ENCODE peak calls at places on chromosome 21, in nine cellular contexts. I is brain microvascular endothelial cell, T is IMR-90, Y is sigmoid colon, N is tibial artery, F is pancreas, P is GM23338, L is thoracic aorta, B is body of pancreas. G is an unnamed sample.

GRCh38 chr21:35932232-35932911 is 128.0 kb downstream of the SETD4 start:
- DNase-seq in T (peak), L (no peak), Y (peak), I (peak), P (no peak), N (peak), F (no peak), B (peak), G (peak)

GRCh38 chr21:45949928-45950739 is 31.4 kb upstream of the COL6A1 start:
- DNase-seq in F (no peak), P (no peak), B (no peak), Y (no peak), T (no peak), L (no peak), I (no peak), N (no peak), G (no peak)

GRCh38 chr21:46634966-46635323 is 529 bp upstream of the PRMT2 start:
- DNase-seq in T (peak), N (peak), B (no peak), F (no peak), L (peak), Y (peak), I (peak), P (peak), G (peak)

GRCh38 chr21:45532826-45533730 is 9.2 kb downstream of the SLC19A1 start:
- DNase-seq in L (no peak), N (no peak), Y (peak), P (no peak), I (no peak), B (no peak), T (no peak), F (no peak), G (no peak)

GRCh38 chr21:16932314-16932713 is 580.5 kb upstream of the CXADR start:
- DNase-seq in N (no peak), F (no peak), L (no peak), P (peak), T (no peak), B (no peak), Y (no peak), I (no peak), G (no peak)

GRCh38 chr21:45546636-45547203 is 4.5 kb upstream of the SLC19A1 start:
- DNase-seq in Y (no peak), T (no peak), F (no peak), P (no peak), B (no peak), N (peak), I (no peak), L (no peak), G (no peak)

GRCh38 chr21:27823652-27824201 is 856.8 kb upstream of the ADAMTS5 start:
- DNase-seq in N (no peak), B (no peak), T (no peak), F (no peak), L (no peak), I (no peak), P (no peak), Y (no peak), G (no peak)

GRCh38 chr21:14767192-14767852 is 221.2 kb upstream of the SAMSN1 start:
- DNase-seq in Y (no peak), B (no peak), T (no peak), P (no peak), N (no peak), L (no peak), I (no peak), F (no peak), G (no peak)

GRCh38 chr21:15058718-15059316 is 6.0 kb downstream of the NRIP1 start:
- DNase-seq in P (peak), L (no peak), Y (no peak), T (peak), I (peak), B (no peak), F (no peak), N (no peak), G (no peak)

GRCh38 chr21:14414932-14415508 is 32.1 kb upstream of the HSPA13 start:
- DNase-seq in F (no peak), I (no peak), T (no peak), N (no peak), L (no peak), B (no peak), Y (no peak), P (no peak), G (no peak)

GRCh38 chr21:45156459-45156858 is 82.1 kb downstream of the ADARB1 start:
- DNase-seq in L (no peak), N (no peak), I (no peak), P (no peak), F (no peak), B (no peak), T (no peak), Y (peak), G (no peak)

GRCh38 chr21:19122371-19122770 is 718.8 kb upstream of the TMPRSS15 start:
- DNase-seq in B (no peak), L (no peak), N (no peak), F (no peak), I (no peak), T (no peak), P (no peak), Y (no peak), G (no peak)

GRCh38 chr21:17688912-17689874 is 76.5 kb upstream of the BTG3 start:
- DNase-seq in L (no peak), I (peak), F (peak), Y (no peak), N (no peak), P (peak), B (peak), T (peak), G (no peak)

GRCh38 chr21:19400223-19400770 is 996.7 kb upstream of the TMPRSS15 start:
- DNase-seq in I (no peak), B (no peak), N (no peak), Y (no peak), T (no peak), F (no peak), L (no peak), P (no peak), G (no peak)

DNA sequence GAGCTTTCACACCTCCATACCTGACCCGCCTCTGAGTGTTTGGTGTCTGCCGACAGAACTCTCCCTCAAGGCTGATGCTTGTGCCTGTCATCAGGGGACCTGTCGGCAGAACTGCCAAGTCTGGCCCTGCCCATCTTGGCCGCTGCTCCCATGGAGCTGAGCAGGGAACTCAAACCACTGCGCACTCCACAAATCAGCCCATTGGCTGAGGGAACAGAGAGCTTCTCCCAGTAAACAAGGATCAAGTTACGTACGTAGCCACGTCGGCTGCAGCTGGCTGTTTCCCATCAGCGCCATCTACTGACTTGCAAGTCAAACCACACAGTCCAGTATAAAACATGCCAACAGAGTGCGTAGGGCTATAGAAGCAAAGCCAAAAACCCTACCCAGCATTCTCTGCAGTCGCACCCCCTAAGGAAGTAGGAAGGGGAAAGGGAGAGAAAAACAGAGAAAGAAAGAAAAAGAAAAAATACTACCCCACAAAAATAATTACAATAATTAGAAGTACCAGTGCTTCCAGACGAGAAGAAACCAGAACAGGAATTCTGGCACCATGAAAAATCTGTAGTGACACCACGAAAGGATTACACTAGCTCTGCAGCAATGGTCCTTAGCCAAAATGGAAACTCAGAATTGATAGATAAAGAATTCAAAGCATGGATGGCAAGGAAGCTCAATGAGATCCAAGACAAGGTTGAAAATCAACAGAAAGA is 13.1 kb downstream of the KRTAP13-1 start:
- DNase-seq in F (peak), B (peak), P (peak), Y (no peak), L (no peak), I (peak), N (no peak), T (no peak), G (no peak)
- TF ChIP-seq CTCF in F (no peak), B (peak), P (peak), Y (no peak), L (no peak), I (peak), N (peak), T (no peak), G (no peak)

GRCh38 chr21:43893536-43894205 is 28.6 kb downstream of the AGPAT3 start:
- DNase-seq in F (no peak), L (no peak), Y (peak), B (no peak), N (no peak), T (no peak), I (no peak), P (no peak), G (no peak)
- H3K4me3 ChIP-seq in F (peak), L (no peak), Y (no peak), B (no peak), N (no peak), T (no peak), I (no peak), P (no peak), G (no peak)

DNA sequence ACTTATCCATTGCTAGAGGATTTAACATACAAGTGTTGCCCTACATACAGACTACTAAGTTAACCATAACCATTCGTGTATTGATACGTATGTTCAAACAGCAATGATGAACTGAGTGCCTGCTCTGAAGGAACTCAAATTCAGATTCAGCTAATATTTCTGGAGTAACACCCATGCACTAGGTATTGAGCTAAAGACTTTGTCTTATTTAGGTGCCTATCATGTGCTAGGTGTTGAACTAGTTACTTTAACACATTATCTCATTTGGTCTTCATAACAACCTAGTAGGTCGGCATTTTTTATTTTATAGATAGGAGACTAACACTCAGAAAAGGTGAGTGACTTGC is 160.0 kb downstream of the LTN1 start:
- DNase-seq in I (no peak), F (no peak), N (no peak), Y (no peak), T (no peak), B (no peak), L (no peak), P (no peak), G (no peak)
- H3K27ac ChIP-seq in I (no peak), F (no peak), N (no peak), Y (no peak), T (no peak), B (no peak), L (no peak), P (no peak), G (no peak)

GRCh38 chr21:24023936-24024335 is 1583.3 kb downstream of the MRPL39 start:
- DNase-seq in Y (no peak), N (no peak), B (no peak), L (no peak), F (no peak), P (no peak), T (no peak), I (no peak), G (no peak)

GRCh38 chr21:24023402-24023801 is 1583.9 kb downstream of the MRPL39 start:
- DNase-seq in F (no peak), Y (no peak), P (no peak), T (peak), L (no peak), I (no peak), N (no peak), B (no peak), G (no peak)

DNA sequence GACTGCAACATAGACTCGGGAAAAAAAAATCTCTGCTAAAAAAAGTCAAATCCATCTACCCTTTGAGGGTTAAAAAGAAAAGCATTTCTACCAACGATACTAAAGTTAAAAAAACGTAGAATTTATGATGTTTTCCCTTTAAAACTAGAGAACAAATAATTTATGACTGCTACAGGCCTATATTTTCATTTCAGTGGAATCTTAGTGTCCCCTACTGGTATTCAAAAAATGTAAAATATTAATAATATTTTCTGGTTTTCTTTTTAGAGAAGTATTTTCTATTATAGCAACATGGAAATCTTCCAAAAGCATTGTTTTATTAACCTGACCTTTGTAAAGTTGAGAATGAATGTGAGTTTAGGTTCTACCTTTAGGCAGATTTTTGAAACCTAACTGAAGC is 1582.2 kb downstream of the MRPL39 start:
- DNase-seq in L (no peak), T (no peak), N (no peak), Y (no peak), B (no peak), F (no peak), I (no peak), P (no peak), G (no peak)
- TF ChIP-seq CTCF in L (no peak), T (no peak), N (no peak), Y (no peak), B (no peak), F (no peak), I (no peak), P (no peak), G (no peak)

GRCh38 chr21:25955646-25956045 is 214.9 kb downstream of the APP start:
- DNase-seq in N (no peak), F (no peak), Y (no peak), T (no peak), L (no peak), B (no peak), P (no peak), I (no peak), G (no peak)
- H3K4me3 ChIP-seq in N (no peak), F (no peak), Y (no peak), T (no peak), L (no peak), B (no peak), P (no peak), I (no peak), G (no peak)

GRCh38 chr21:39392296-39392695 is 43.4 kb upstream of the HMGN1 start:
- DNase-seq in Y (no peak), T (no peak), P (no peak), L (no peak), B (no peak), N (no peak), I (no peak), F (no peak), G (no peak)

GRCh38 chr21:39400173-39400572 is 45.4 kb downstream of the LCA5L start:
- DNase-seq in N (no peak), F (no peak), L (no peak), I (no peak), Y (no peak), B (no peak), P (no peak), T (no peak), G (no peak)

GRCh38 chr21:39392981-39393380 is 44.1 kb upstream of the HMGN1 start:
- DNase-seq in T (no peak), I (no peak), P (no peak), L (no peak), B (no peak), Y (no peak), F (no peak), N (no peak), G (no peak)

GRCh38 chr21:39397651-39398385 is 47.8 kb downstream of the LCA5L start:
- DNase-seq in I (no peak), P (no peak), N (no peak), L (no peak), Y (no peak), F (no peak), B (no peak), T (no peak), G (no peak)
- H3K27ac ChIP-seq in I (no peak), P (peak), N (no peak), L (no peak), Y (no peak), F (no peak), B (no peak), T (no peak), G (no peak)

GRCh38 chr21:41861987-41862386 is 17.2 kb downstream of the PRDM15 start:
- DNase-seq in T (no peak), N (no peak), F (no peak), P (peak), I (no peak), L (no peak), B (no peak), Y (no peak), G (no peak)
- TF ChIP-seq CTCF in T (no peak), N (no peak), F (no peak), P (peak), I (peak), L (no peak), B (no peak), Y (no peak), G (no peak)

DNA sequence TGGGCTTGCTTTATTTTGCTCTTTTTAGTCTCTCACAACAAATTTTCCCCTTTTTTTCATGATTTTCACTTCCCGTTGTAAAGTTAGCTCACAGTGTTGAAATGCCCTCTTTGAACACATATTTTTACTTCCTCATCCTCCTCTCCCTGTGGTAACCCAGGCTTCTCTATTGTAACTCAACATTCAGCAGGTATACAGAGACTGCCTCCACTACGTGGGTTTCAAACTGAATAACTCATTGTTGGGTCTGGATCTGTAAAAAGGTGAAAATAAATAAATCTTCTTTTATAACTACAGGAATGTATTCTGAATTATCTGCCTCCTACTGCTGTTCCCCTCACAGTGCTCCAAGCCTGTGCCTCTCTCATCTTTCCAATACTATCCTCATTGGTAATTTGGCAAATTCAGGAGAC is 166.4 kb downstream of the RUNX1 start:
- DNase-seq in I (no peak), F (no peak), P (no peak), L (no peak), N (no peak), B (no peak), T (no peak), Y (no peak), G (no peak)
- H3K4me3 ChIP-seq in I (peak), F (peak), P (no peak), L (peak), N (no peak), B (no peak), T (peak), Y (no peak), G (peak)